ENCODE peak calls at places on chromosome 9, in seven cellular contexts. One of them, this sample, is unnamed.

GRCh38 chr9:136407911-136408310 is 2.5 kb downstream of the ENTR1 start:
- DNase-seq in AG04450: no peak
- DNase-seq in IMR-90: no peak
- DNase-seq in cardiac fibroblast: no peak
- DNase-seq in CD8-positive, alpha-beta T cell: no peak
- DNase-seq in tibial artery: no peak
- DNase-seq in heart right ventricle: no peak
- DNase-seq in this sample: no peak

GRCh38 chr9:130225071-130225470 is 40.5 kb upstream of the HMCN2 start:
- DNase-seq in tibial artery: no peak
- DNase-seq in heart right ventricle: no peak
- DNase-seq in cardiac fibroblast: no peak
- DNase-seq in IMR-90: no peak
- DNase-seq in AG04450: no peak
- DNase-seq in CD8-positive, alpha-beta T cell: no peak
- DNase-seq in this sample: no peak

GRCh38 chr9:89436963-89437625 is 60.8 kb downstream of the SEMA4D start:
- DNase-seq in IMR-90: no peak
- DNase-seq in AG04450: no peak
- DNase-seq in cardiac fibroblast: no peak
- DNase-seq in tibial artery: no peak
- DNase-seq in heart right ventricle: no peak
- DNase-seq in CD8-positive, alpha-beta T cell: peak; percentile 83
- DNase-seq in this sample: no peak

GRCh38 chr9:131302244-131303075 is 12.9 kb downstream of the PLPP7 start:
- DNase-seq in AG04450: no peak
- DNase-seq in IMR-90: no peak
- DNase-seq in heart right ventricle: peak; percentile 49
- DNase-seq in tibial artery: no peak
- DNase-seq in CD8-positive, alpha-beta T cell: no peak
- DNase-seq in cardiac fibroblast: no peak
- DNase-seq in this sample: no peak

GRCh38 chr9:82680179-82680935 is 382.6 kb downstream of the RASEF start:
- DNase-seq in heart right ventricle: no peak
- DNase-seq in AG04450: no peak
- DNase-seq in cardiac fibroblast: no peak
- DNase-seq in IMR-90: no peak
- DNase-seq in CD8-positive, alpha-beta T cell: no peak
- DNase-seq in tibial artery: no peak
- DNase-seq in this sample: no peak

GRCh38 chr9:130406278-130406895 is 38.4 kb upstream of the ASS1 start:
- DNase-seq in cardiac fibroblast: no peak
- DNase-seq in IMR-90: no peak
- DNase-seq in heart right ventricle: no peak
- DNase-seq in CD8-positive, alpha-beta T cell: no peak
- DNase-seq in AG04450: no peak
- DNase-seq in tibial artery: no peak
- DNase-seq in this sample: no peak

GRCh38 chr9:98031935-98032334 is 24.6 kb upstream of the NANS start:
- DNase-seq in IMR-90: peak; percentile 90
- DNase-seq in CD8-positive, alpha-beta T cell: no peak
- DNase-seq in cardiac fibroblast: no peak
- DNase-seq in AG04450: peak; percentile 36
- DNase-seq in heart right ventricle: no peak
- DNase-seq in tibial artery: no peak
- DNase-seq in this sample: peak; percentile 56

GRCh38 chr9:68983797-68984419 is 30.0 kb downstream of the PRKACG start:
- DNase-seq in tibial artery: no peak
- DNase-seq in AG04450: no peak
- DNase-seq in IMR-90: no peak
- DNase-seq in heart right ventricle: no peak
- DNase-seq in CD8-positive, alpha-beta T cell: no peak
- DNase-seq in cardiac fibroblast: no peak
- DNase-seq in this sample: no peak

GRCh38 chr9:85658716-85659115 is 83.0 kb downstream of the AGTPBP1 start:
- DNase-seq in heart right ventricle: no peak
- DNase-seq in tibial artery: no peak
- DNase-seq in CD8-positive, alpha-beta T cell: no peak
- DNase-seq in cardiac fibroblast: no peak
- DNase-seq in IMR-90: no peak
- DNase-seq in AG04450: no peak
- DNase-seq in this sample: no peak

GRCh38 chr9:78782234-78782633 is 485.3 kb downstream of the PSAT1 start:
- DNase-seq in CD8-positive, alpha-beta T cell: no peak
- DNase-seq in heart right ventricle: no peak
- DNase-seq in cardiac fibroblast: no peak
- DNase-seq in tibial artery: no peak
- DNase-seq in IMR-90: no peak
- DNase-seq in AG04450: no peak
- DNase-seq in this sample: no peak

GRCh38 chr9:92097997-92098482 is 17.2 kb downstream of the SPTLC1 start:
- DNase-seq in tibial artery: peak; percentile 82
- DNase-seq in AG04450: no peak
- DNase-seq in CD8-positive, alpha-beta T cell: peak; percentile 73
- DNase-seq in IMR-90: peak; percentile 30
- DNase-seq in cardiac fibroblast: peak; percentile 80
- DNase-seq in heart right ventricle: peak; percentile 77
- DNase-seq in this sample: peak; percentile 42

GRCh38 chr9:79944991-79945390 is 373.2 kb downstream of the TLE4 start:
- DNase-seq in tibial artery: no peak
- DNase-seq in IMR-90: no peak
- DNase-seq in CD8-positive, alpha-beta T cell: no peak
- DNase-seq in heart right ventricle: no peak
- DNase-seq in cardiac fibroblast: no peak
- DNase-seq in AG04450: no peak
- DNase-seq in this sample: no peak

GRCh38 chr9:95023217-95024003 is 294.1 kb downstream of the FANCC start:
- DNase-seq in tibial artery: no peak
- DNase-seq in CD8-positive, alpha-beta T cell: no peak
- DNase-seq in AG04450: no peak
- DNase-seq in heart right ventricle: peak; percentile 41
- DNase-seq in cardiac fibroblast: peak; percentile 77
- DNase-seq in IMR-90: peak; percentile 90
- DNase-seq in this sample: peak; percentile 83

GRCh38 chr9:102778756-102779155 is 216.4 kb upstream of the CYLC2 start:
- DNase-seq in heart right ventricle: no peak
- DNase-seq in cardiac fibroblast: no peak
- DNase-seq in tibial artery: no peak
- DNase-seq in AG04450: no peak
- DNase-seq in CD8-positive, alpha-beta T cell: no peak
- DNase-seq in IMR-90: no peak
- DNase-seq in this sample: no peak

GRCh38 chr9:135098400-135099105 is 11.1 kb downstream of the OLFM1 start:
- DNase-seq in AG04450: no peak
- DNase-seq in heart right ventricle: no peak
- DNase-seq in CD8-positive, alpha-beta T cell: no peak
- DNase-seq in cardiac fibroblast: peak; percentile 11
- DNase-seq in IMR-90: no peak
- DNase-seq in tibial artery: no peak
- DNase-seq in this sample: no peak

GRCh38 chr9:108568093-108568492 is 287.7 kb downstream of the ACTL7B start:
- DNase-seq in heart right ventricle: no peak
- DNase-seq in AG04450: no peak
- DNase-seq in CD8-positive, alpha-beta T cell: no peak
- DNase-seq in IMR-90: no peak
- DNase-seq in tibial artery: no peak
- DNase-seq in cardiac fibroblast: no peak
- DNase-seq in this sample: no peak

GRCh38 chr9:134056483-134057310 is 11.1 kb downstream of the BRD3 start:
- DNase-seq in cardiac fibroblast: no peak
- DNase-seq in IMR-90: no peak
- DNase-seq in tibial artery: peak; percentile 55
- DNase-seq in CD8-positive, alpha-beta T cell: no peak
- DNase-seq in heart right ventricle: no peak
- DNase-seq in AG04450: no peak
- DNase-seq in this sample: no peak

GRCh38 chr9:130263601-130264413 is 1.8 kb upstream of the HMCN2 start:
- DNase-seq in CD8-positive, alpha-beta T cell: no peak
- DNase-seq in tibial artery: peak; percentile 56
- DNase-seq in IMR-90: no peak
- DNase-seq in cardiac fibroblast: peak; percentile 8
- DNase-seq in heart right ventricle: no peak
- DNase-seq in AG04450: no peak
- DNase-seq in this sample: no peak

GRCh38 chr9:121376214-121376830 is 6.3 kb upstream of the STOM start:
- DNase-seq in AG04450: no peak
- DNase-seq in cardiac fibroblast: peak; percentile 66
- DNase-seq in tibial artery: no peak
- DNase-seq in CD8-positive, alpha-beta T cell: no peak
- DNase-seq in heart right ventricle: no peak
- DNase-seq in IMR-90: peak; percentile 46
- DNase-seq in this sample: no peak

GRCh38 chr9:98203153-98203552 is 10.7 kb upstream of the CORO2A start:
- DNase-seq in heart right ventricle: no peak
- DNase-seq in cardiac fibroblast: no peak
- DNase-seq in IMR-90: no peak
- DNase-seq in tibial artery: no peak
- DNase-seq in CD8-positive, alpha-beta T cell: no peak
- DNase-seq in AG04450: no peak
- DNase-seq in this sample: no peak

GRCh38 chr9:105725370-105725769 is 31.0 kb downstream of the TMEM38B start:
- DNase-seq in cardiac fibroblast: no peak
- DNase-seq in AG04450: no peak
- DNase-seq in heart right ventricle: no peak
- DNase-seq in IMR-90: no peak
- DNase-seq in CD8-positive, alpha-beta T cell: no peak
- DNase-seq in tibial artery: no peak
- DNase-seq in this sample: no peak

GRCh38 chr9:105716146-105716545 is 21.8 kb downstream of the TMEM38B start:
- DNase-seq in tibial artery: no peak
- DNase-seq in heart right ventricle: no peak
- DNase-seq in cardiac fibroblast: no peak
- DNase-seq in IMR-90: no peak
- DNase-seq in AG04450: no peak
- DNase-seq in CD8-positive, alpha-beta T cell: no peak
- DNase-seq in this sample: no peak

DNA sequence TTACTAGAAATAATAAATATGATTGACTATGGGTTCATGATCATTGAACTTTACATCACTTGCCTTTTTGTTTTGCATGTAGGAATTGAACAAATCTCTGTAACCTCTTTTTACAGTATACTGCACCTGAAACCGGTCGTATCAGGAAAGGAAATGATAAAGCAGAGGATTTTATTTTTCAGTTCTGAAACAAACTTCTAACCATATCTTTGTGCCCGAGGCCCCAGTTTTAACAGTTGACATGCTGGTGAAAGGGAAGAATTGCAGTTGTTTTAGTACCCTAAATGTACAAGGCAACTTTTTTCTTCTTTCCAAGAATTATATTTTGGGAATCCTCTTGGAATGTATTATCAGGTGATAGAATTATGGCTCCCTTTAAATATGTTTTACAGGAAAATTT is 27.8 kb downstream of the TMEM38B start:
- DNase-seq in heart right ventricle: no peak
- DNase-seq in IMR-90: no peak
- DNase-seq in CD8-positive, alpha-beta T cell: no peak
- DNase-seq in tibial artery: no peak
- DNase-seq in AG04450: no peak
- DNase-seq in cardiac fibroblast: no peak
- DNase-seq in this sample: no peak
- TF ChIP-seq CTCF in heart right ventricle: no peak
- TF ChIP-seq CTCF in IMR-90: no peak
- TF ChIP-seq CTCF in CD8-positive, alpha-beta T cell: no peak
- TF ChIP-seq CTCF in tibial artery: no peak
- TF ChIP-seq CTCF in AG04450: peak; percentile 3
- TF ChIP-seq CTCF in cardiac fibroblast: no peak
- TF ChIP-seq CTCF in this sample: no peak

GRCh38 chr9:20604561-20604960 is 17.7 kb downstream of the MLLT3 start:
- DNase-seq in cardiac fibroblast: peak; percentile 48
- DNase-seq in AG04450: no peak
- DNase-seq in IMR-90: peak; percentile 61
- DNase-seq in tibial artery: no peak
- DNase-seq in CD8-positive, alpha-beta T cell: no peak
- DNase-seq in heart right ventricle: no peak
- DNase-seq in this sample: no peak
- H3K4me3 ChIP-seq in cardiac fibroblast: peak overlapping the region; percentile 19
- H3K4me3 ChIP-seq in AG04450: peak overlapping the region; percentile 21
- H3K4me3 ChIP-seq in IMR-90: peak overlapping the region; percentile 42
- H3K4me3 ChIP-seq in tibial artery: no peak overlapping the region
- H3K4me3 ChIP-seq in CD8-positive, alpha-beta T cell: no peak overlapping the region
- H3K4me3 ChIP-seq in heart right ventricle: peak overlapping the region; percentile 38
- H3K4me3 ChIP-seq in this sample: peak overlapping the region; percentile 32

DNA sequence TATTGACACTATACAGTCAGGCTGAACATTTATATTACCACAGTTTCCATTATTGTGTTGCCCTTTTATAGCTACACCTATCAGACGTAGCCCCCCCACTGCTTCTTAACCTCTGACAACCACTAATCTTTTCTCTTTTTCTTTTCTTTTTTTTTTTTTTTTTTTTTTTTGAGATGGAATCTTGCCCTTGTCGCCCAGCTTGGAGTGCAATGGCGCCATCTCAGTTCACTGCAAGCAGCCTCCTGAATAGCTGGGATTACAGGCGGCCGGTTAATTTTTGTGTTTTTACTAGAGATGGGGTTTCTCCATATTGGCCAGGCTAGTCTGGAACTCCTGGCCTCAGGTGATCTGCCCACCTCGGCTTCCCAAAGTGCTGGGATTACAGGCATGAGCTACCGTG is 75.4 kb downstream of the UHRF2 start:
- DNase-seq in CD8-positive, alpha-beta T cell: no peak
- DNase-seq in IMR-90: no peak
- DNase-seq in heart right ventricle: no peak
- DNase-seq in cardiac fibroblast: no peak
- DNase-seq in AG04450: no peak
- DNase-seq in tibial artery: no peak
- DNase-seq in this sample: no peak
- TF ChIP-seq CTCF in CD8-positive, alpha-beta T cell: no peak
- TF ChIP-seq CTCF in IMR-90: no peak
- TF ChIP-seq CTCF in heart right ventricle: no peak
- TF ChIP-seq CTCF in cardiac fibroblast: peak; percentile 6
- TF ChIP-seq CTCF in AG04450: no peak
- TF ChIP-seq CTCF in tibial artery: no peak
- TF ChIP-seq CTCF in this sample: no peak

DNA sequence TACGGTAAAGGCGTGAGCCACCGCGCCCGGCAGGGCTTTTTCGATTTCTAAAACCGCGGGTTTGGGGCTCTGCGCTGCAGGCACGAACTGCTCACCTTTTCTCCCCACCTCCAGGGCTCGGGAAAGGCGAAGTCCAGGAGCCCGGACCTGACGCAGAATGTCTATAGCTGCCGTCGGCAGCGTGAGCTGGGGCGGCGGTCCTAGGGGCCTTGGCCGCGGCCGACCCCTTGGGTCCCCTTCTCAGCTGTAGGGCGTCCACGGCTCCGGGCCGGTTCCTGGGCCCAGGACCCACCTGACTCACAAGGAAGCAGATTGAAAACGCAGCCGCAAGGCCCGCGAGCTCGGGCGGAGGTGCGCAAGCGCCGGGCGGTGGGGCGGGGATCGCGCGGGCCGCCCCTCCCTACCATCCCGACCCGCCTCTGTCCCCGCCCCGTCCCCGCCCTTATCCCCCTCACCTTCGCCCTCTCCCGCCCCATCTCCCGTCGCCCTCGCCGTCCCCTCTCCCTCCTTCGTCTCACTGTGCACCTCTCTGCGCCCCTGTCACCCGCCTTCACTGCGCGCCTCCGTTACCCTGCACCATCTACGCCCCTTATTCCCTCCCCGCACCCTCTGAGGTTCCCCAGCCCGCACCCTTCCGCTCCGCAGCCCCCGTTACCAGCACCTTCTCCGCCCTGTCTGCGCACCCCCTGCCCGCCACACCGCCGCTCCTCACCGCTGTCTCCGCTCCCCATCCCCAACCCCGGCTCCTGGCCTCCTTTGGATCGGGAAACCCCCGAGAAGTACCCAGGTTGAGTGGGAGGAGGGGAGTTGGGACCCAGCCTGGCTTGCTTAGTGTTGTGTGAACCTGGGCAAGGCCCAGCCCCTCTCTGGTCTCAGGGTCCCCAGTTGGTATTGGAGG is at the start of gene HDHD3:
- DNase-seq in CD8-positive, alpha-beta T cell: peak; percentile 88
- DNase-seq in cardiac fibroblast: peak; percentile 79
- DNase-seq in AG04450: no peak
- DNase-seq in tibial artery: peak; percentile 90
- DNase-seq in IMR-90: peak; percentile 58
- DNase-seq in heart right ventricle: peak; percentile 85
- DNase-seq in this sample: peak; percentile 64
- H3K4me3 ChIP-seq in CD8-positive, alpha-beta T cell: peak within 1 kb of the TSS; percentile 94
- H3K4me3 ChIP-seq in cardiac fibroblast: peak within 1 kb of the TSS; percentile 68
- H3K4me3 ChIP-seq in AG04450: peak within 1 kb of the TSS; percentile 88
- H3K4me3 ChIP-seq in tibial artery: peak within 1 kb of the TSS; percentile 71
- H3K4me3 ChIP-seq in IMR-90: peak within 1 kb of the TSS; percentile 75
- H3K4me3 ChIP-seq in heart right ventricle: peak within 1 kb of the TSS; percentile 88
- H3K4me3 ChIP-seq in this sample: peak within 1 kb of the TSS; percentile 81

This sample was measured in AG10803.